ENCODE peak calls at places on chromosome 20, in four cellular contexts. One of them, this sample, is unnamed. For H3K9me1, the result is how much of the 10 kb centered on the place peaks cover.

GRCh38 chr20:31527266-31527665 is 13.0 kb downstream of the HM13 start:
- DNase-seq in keratinocyte: no peak
- DNase-seq in K562: no peak
- DNase-seq in IMR-90: no peak
- DNase-seq in this sample: no peak

GRCh38 chr20:44624152-44624551 is 27.3 kb downstream of the ADA start:
- DNase-seq in keratinocyte: no peak
- DNase-seq in K562: no peak
- DNase-seq in IMR-90: no peak
- DNase-seq in this sample: no peak

GRCh38 chr20:4545526-4545925 is 176.2 kb upstream of the PRND start:
- DNase-seq in keratinocyte: no peak
- DNase-seq in K562: no peak
- DNase-seq in IMR-90: peak
- DNase-seq in this sample: no peak

GRCh38 chr20:63064745-63065711 is 58.3 kb upstream of the BHLHE23 start:
- DNase-seq in keratinocyte: no peak
- DNase-seq in K562: no peak
- DNase-seq in IMR-90: no peak
- DNase-seq in this sample: no peak

GRCh38 chr20:3808141-3808479 is 12.0 kb downstream of the CDC25B start:
- DNase-seq in keratinocyte: no peak
- DNase-seq in K562: no peak
- DNase-seq in IMR-90: peak
- DNase-seq in this sample: peak

GRCh38 chr20:25236450-25237304 is 11.2 kb upstream of the PYGB start:
- DNase-seq in keratinocyte: no peak
- DNase-seq in K562: no peak
- DNase-seq in IMR-90: no peak
- DNase-seq in this sample: no peak

GRCh38 chr20:18513208-18513607 is 5.5 kb downstream of the SEC23B start:
- DNase-seq in keratinocyte: no peak
- DNase-seq in K562: no peak
- DNase-seq in IMR-90: no peak
- DNase-seq in this sample: no peak

GRCh38 chr20:48490976-48491657 is 336.7 kb downstream of the PREX1 start:
- DNase-seq in keratinocyte: no peak
- DNase-seq in K562: no peak
- DNase-seq in IMR-90: no peak
- DNase-seq in this sample: no peak

GRCh38 chr20:25191689-25192088 is 3.8 kb upstream of the ENTPD6 start:
- DNase-seq in keratinocyte: no peak
- DNase-seq in K562: no peak
- DNase-seq in IMR-90: no peak
- DNase-seq in this sample: no peak

GRCh38 chr20:44069203-44069931 is 117.6 kb downstream of the JPH2 start:
- DNase-seq in keratinocyte: no peak
- DNase-seq in K562: no peak
- DNase-seq in IMR-90: no peak
- DNase-seq in this sample: no peak

GRCh38 chr20:53739799-53740785 is 146.5 kb upstream of the ZNF217 start:
- DNase-seq in keratinocyte: no peak
- DNase-seq in K562: no peak
- DNase-seq in IMR-90: peak
- DNase-seq in this sample: no peak

GRCh38 chr20:20237093-20237959 is 130.6 kb upstream of the INSM1 start:
- DNase-seq in keratinocyte: no peak
- DNase-seq in K562: peak
- DNase-seq in IMR-90: peak
- DNase-seq in this sample: peak

GRCh38 chr20:49098136-49098535 is 52.0 kb downstream of the CSE1L start:
- DNase-seq in keratinocyte: no peak
- DNase-seq in K562: no peak
- DNase-seq in IMR-90: no peak
- DNase-seq in this sample: no peak

GRCh38 chr20:50548396-50548795 is 38.2 kb downstream of the PTPN1 start:
- DNase-seq in keratinocyte: no peak
- DNase-seq in K562: no peak
- DNase-seq in IMR-90: no peak
- DNase-seq in this sample: no peak

GRCh38 chr20:1617055-1617454 is 2.8 kb downstream of the SIRPB1 start:
- DNase-seq in keratinocyte: no peak
- DNase-seq in K562: no peak
- DNase-seq in IMR-90: no peak
- DNase-seq in this sample: peak

GRCh38 chr20:50281831-50282591 is 91.4 kb downstream of the CEBPB start:
- DNase-seq in keratinocyte: no peak
- DNase-seq in K562: peak
- DNase-seq in IMR-90: no peak
- DNase-seq in this sample: no peak

GRCh38 chr20:40863337-40863919 is 165.2 kb upstream of the TOP1 start:
- DNase-seq in keratinocyte: no peak
- DNase-seq in K562: no peak
- DNase-seq in IMR-90: no peak
- DNase-seq in this sample: no peak

GRCh38 chr20:62739581-62740285 is 31.1 kb downstream of the NTSR1 start:
- DNase-seq in keratinocyte: no peak
- DNase-seq in K562: no peak
- DNase-seq in IMR-90: no peak
- DNase-seq in this sample: no peak

GRCh38 chr20:20277772-20278382 is 90.0 kb upstream of the INSM1 start:
- DNase-seq in keratinocyte: no peak
- DNase-seq in K562: no peak
- DNase-seq in IMR-90: no peak
- DNase-seq in this sample: no peak

GRCh38 chr20:7817286-7817685 is 123.0 kb downstream of the HAO1 start:
- DNase-seq in keratinocyte: no peak
- DNase-seq in K562: no peak
- DNase-seq in IMR-90: no peak
- DNase-seq in this sample: peak

GRCh38 chr20:47789081-47789998 is 4.1 kb upstream of the SULF2 start:
- DNase-seq in keratinocyte: no peak
- DNase-seq in K562: no peak
- DNase-seq in IMR-90: no peak
- DNase-seq in this sample: no peak

GRCh38 chr20:54379893-54380292 is 95.5 kb upstream of the DOK5 start:
- DNase-seq in keratinocyte: no peak
- DNase-seq in K562: no peak
- DNase-seq in IMR-90: no peak
- DNase-seq in this sample: no peak

GRCh38 chr20:62832212-62832922 is 15.5 kb downstream of the COL9A3 start:
- DNase-seq in keratinocyte: no peak
- DNase-seq in K562: peak
- DNase-seq in IMR-90: no peak
- DNase-seq in this sample: no peak

GRCh38 chr20:49261173-49261572 is 16.7 kb downstream of the ZNFX1 start:
- DNase-seq in keratinocyte: no peak
- DNase-seq in K562: no peak
- DNase-seq in IMR-90: no peak
- DNase-seq in this sample: no peak

GRCh38 chr20:50120935-50121693 is 8.2 kb upstream of the UBE2V1 start:
- DNase-seq in keratinocyte: no peak
- DNase-seq in K562: no peak
- DNase-seq in IMR-90: peak
- DNase-seq in this sample: peak

GRCh38 chr20:32508775-32509119 is 76.4 kb downstream of the NOL4L start:
- DNase-seq in keratinocyte: no peak
- DNase-seq in K562: no peak
- DNase-seq in IMR-90: no peak
- DNase-seq in this sample: no peak

GRCh38 chr20:1505871-1506270 is 14.7 kb upstream of the SIRPB2 start:
- DNase-seq in keratinocyte: no peak
- DNase-seq in K562: no peak
- DNase-seq in IMR-90: no peak
- DNase-seq in this sample: no peak

GRCh38 chr20:47854687-47855212 is 69.5 kb upstream of the SULF2 start:
- DNase-seq in keratinocyte: no peak
- DNase-seq in K562: peak
- DNase-seq in IMR-90: peak
- DNase-seq in this sample: peak

GRCh38 chr20:63775096-63775978 is 35.8 kb downstream of the SLC2A4RG start:
- DNase-seq in keratinocyte: no peak
- DNase-seq in K562: peak
- DNase-seq in IMR-90: peak
- DNase-seq in this sample: peak

GRCh38 chr20:64156136-64156885 is 7.9 kb upstream of the MYT1 start:
- DNase-seq in keratinocyte: no peak
- DNase-seq in K562: no peak
- DNase-seq in IMR-90: no peak
- DNase-seq in this sample: no peak

GRCh38 chr20:1154734-1155133 is 30.0 kb downstream of the TMEM74B start:
- DNase-seq in keratinocyte: no peak
- DNase-seq in K562: no peak
- DNase-seq in IMR-90: no peak
- DNase-seq in this sample: no peak

GRCh38 chr20:4071177-4071723 is 55.9 kb upstream of the RNF24 start:
- DNase-seq in keratinocyte: no peak
- DNase-seq in K562: no peak
- DNase-seq in IMR-90: no peak
- DNase-seq in this sample: no peak

GRCh38 chr20:32028647-32029372 is 18.6 kb downstream of the CCM2L start:
- DNase-seq in keratinocyte: no peak
- DNase-seq in K562: no peak
- DNase-seq in IMR-90: no peak
- DNase-seq in this sample: no peak

GRCh38 chr20:22808628-22809027 is 224.3 kb upstream of the FOXA2 start:
- DNase-seq in keratinocyte: no peak
- DNase-seq in K562: no peak
- DNase-seq in IMR-90: no peak
- DNase-seq in this sample: no peak
- H3K9me1 ChIP-seq in keratinocyte: under half
- H3K9me1 ChIP-seq in K562: under half
- H3K9me1 ChIP-seq in IMR-90: under half
- H3K9me1 ChIP-seq in this sample: under half

DNA sequence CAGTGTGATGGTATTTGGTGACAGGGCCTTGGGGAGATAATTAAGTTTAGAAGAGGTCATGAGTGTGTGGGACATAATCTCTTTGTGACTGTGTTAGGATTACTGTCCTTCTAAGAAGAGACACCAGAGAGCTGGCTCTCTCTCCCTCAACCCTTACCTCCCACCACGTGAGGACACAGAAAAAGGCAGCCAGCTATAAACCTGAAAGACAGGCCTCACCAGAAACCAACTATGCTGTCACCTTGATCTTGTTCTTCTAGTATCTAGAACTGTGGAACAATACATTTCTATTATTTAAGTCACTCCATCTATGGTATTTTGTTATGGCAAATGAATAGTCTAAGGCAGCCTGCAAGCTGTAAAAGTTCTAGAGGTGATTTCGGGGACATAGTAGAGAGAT is 203.7 kb downstream of the OTOR start:
- DNase-seq in keratinocyte: no peak
- DNase-seq in K562: no peak
- DNase-seq in IMR-90: no peak
- DNase-seq in this sample: no peak
- H3K9me1 ChIP-seq in keratinocyte: under half
- H3K9me1 ChIP-seq in K562: under half
- H3K9me1 ChIP-seq in IMR-90: under half
- H3K9me1 ChIP-seq in this sample: under half

GRCh38 chr20:58450259-58450658 is 61.2 kb downstream of the VAPB start:
- DNase-seq in keratinocyte: no peak
- DNase-seq in K562: no peak
- DNase-seq in IMR-90: peak
- DNase-seq in this sample: no peak

GRCh38 chr20:58452667-58453255 is 62.4 kb downstream of the APCDD1L start:
- DNase-seq in keratinocyte: no peak
- DNase-seq in K562: no peak
- DNase-seq in IMR-90: no peak
- DNase-seq in this sample: no peak

GRCh38 chr20:58454460-58454859 is 60.7 kb downstream of the APCDD1L start:
- DNase-seq in keratinocyte: no peak
- DNase-seq in K562: no peak
- DNase-seq in IMR-90: no peak
- DNase-seq in this sample: no peak

GRCh38 chr20:58449703-58450138 is 60.7 kb downstream of the VAPB start:
- DNase-seq in keratinocyte: no peak
- DNase-seq in K562: no peak
- DNase-seq in IMR-90: no peak
- DNase-seq in this sample: no peak

GRCh38 chr20:58453391-58453790 is 61.8 kb downstream of the APCDD1L start:
- DNase-seq in keratinocyte: no peak
- DNase-seq in K562: no peak
- DNase-seq in IMR-90: no peak
- DNase-seq in this sample: no peak
- H3K9me1 ChIP-seq in keratinocyte: under half
- H3K9me1 ChIP-seq in K562: under half
- H3K9me1 ChIP-seq in IMR-90: under half
- H3K9me1 ChIP-seq in this sample: under half

DNA sequence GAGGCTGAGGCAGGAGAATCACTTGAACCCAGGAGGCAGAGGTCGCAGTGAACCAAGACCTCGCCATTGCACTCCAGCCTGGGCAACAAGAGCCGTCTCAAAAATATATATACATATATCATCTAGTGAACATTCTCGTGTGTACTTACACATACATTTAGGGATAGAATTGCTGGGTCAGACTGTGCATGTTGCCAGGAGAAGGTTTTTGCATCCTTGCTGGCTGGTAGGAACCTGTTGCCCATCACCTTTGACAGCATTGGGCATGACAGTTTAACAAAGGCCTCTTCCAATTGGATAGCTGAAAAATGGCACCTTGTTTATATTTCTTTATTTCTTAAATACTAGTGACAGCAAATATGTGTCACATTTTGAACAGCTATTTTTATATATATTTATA is 5.4 kb downstream of the AAR2 start:
- DNase-seq in keratinocyte: no peak
- DNase-seq in K562: no peak
- DNase-seq in IMR-90: no peak
- DNase-seq in this sample: no peak
- H3K9me1 ChIP-seq in keratinocyte: under half
- H3K9me1 ChIP-seq in K562: under half
- H3K9me1 ChIP-seq in IMR-90: under half
- H3K9me1 ChIP-seq in this sample: under half

GRCh38 chr20:10965936-10966470 is 292.2 kb upstream of the JAG1 start:
- DNase-seq in keratinocyte: no peak
- DNase-seq in K562: no peak
- DNase-seq in IMR-90: peak
- DNase-seq in this sample: no peak
- H3K9me1 ChIP-seq in keratinocyte: under half
- H3K9me1 ChIP-seq in K562: under half
- H3K9me1 ChIP-seq in IMR-90: under half
- H3K9me1 ChIP-seq in this sample: under half

This sample was measured in endothelial cell of umbilical vein.